ENCODE peak calls at places on chromosomes 2 and 18, in seven cellular contexts. Y is KG1; A is kidney tubule cell; U is EL; R is upper lobe of right lung; P is astrocyte; H is activated CD4-positive, alpha-beta T cell treated with anti-CD3 and anti-CD28 coated beads, Interleukin-2, amount 10 ng/mL, durations not matched to agents 24 days and 14 days. E is an unnamed sample.

GRCh38 chr2:31235504-31235902 is 1.6 kb downstream of the EHD3 start:
- DNase-seq in P (peak), H (no peak), A (peak), U (peak), Y (no peak), R (no peak), E (no peak)

GRCh38 chr2:9668686-9669338 is 38.0 kb upstream of the YWHAQ start:
- DNase-seq in P (no peak), U (no peak), A (no peak), Y (no peak), R (no peak), H (no peak), E (no peak)

GRCh38 chr2:39264733-39265132 is 21.0 kb upstream of the CDKL4 start:
- DNase-seq in P (no peak), A (no peak), Y (no peak), U (no peak), R (no peak), H (no peak), E (no peak)

GRCh38 chr18:9952633-9953416 is 39.0 kb downstream of the VAPA start:
- DNase-seq in H (no peak), A (peak), R (no peak), Y (no peak), P (peak), U (peak), E (no peak)

GRCh38 chr2:82395531-82395930 is 2063.5 kb downstream of the SUCLG1 start:
- DNase-seq in A (no peak), P (no peak), U (no peak), Y (no peak), H (no peak), R (no peak), E (no peak)

GRCh38 chr2:107264184-107264583 is 378.2 kb upstream of the ST6GAL2 start:
- DNase-seq in A (no peak), H (no peak), R (no peak), Y (no peak), U (no peak), P (no peak), E (no peak)

GRCh38 chr2:230520061-230520874 is 104.3 kb downstream of the SP100 start:
- DNase-seq in H (no peak), P (no peak), R (no peak), U (no peak), Y (no peak), A (no peak), E (no peak)

GRCh38 chr2:168559187-168559586 is 103.1 kb downstream of the CERS6 start:
- DNase-seq in Y (no peak), A (peak), H (no peak), U (peak), P (no peak), R (no peak), E (no peak)

GRCh38 chr2:201860541-201861154 is 54.3 kb downstream of the CDK15 start:
- DNase-seq in P (peak), H (peak), U (peak), Y (peak), R (no peak), A (peak), E (peak)

GRCh38 chr18:2847341-2848144 is 737 bp downstream of the EMILIN2 start:
- DNase-seq in H (peak), P (no peak), U (peak), R (peak), Y (no peak), A (peak), E (no peak)

GRCh38 chr2:127655209-127656073 is 9.5 kb downstream of the GPR17 start:
- DNase-seq in R (no peak), H (no peak), A (no peak), Y (no peak), U (no peak), P (no peak), E (no peak)

GRCh38 chr2:174846941-174847938 is 83.0 kb upstream of the CHRNA1 start:
- DNase-seq in A (peak), P (peak), R (no peak), U (peak), Y (no peak), H (no peak), E (no peak)

GRCh38 chr2:11128258-11128951 is 26.9 kb upstream of the SLC66A3 start:
- DNase-seq in A (peak), H (no peak), P (peak), U (peak), R (no peak), Y (no peak), E (no peak)

GRCh38 chr18:29457316-29457715 is 1280.4 kb upstream of the CDH2 start:
- DNase-seq in Y (no peak), H (no peak), P (no peak), R (no peak), A (no peak), U (no peak), E (no peak)

E was measured in T follicular helper cell.